ENCODE peak calls at places on chromosome 4, in nine cellular contexts. D is sciatic nerve; T is CD4-positive, alpha-beta memory T cell; W is NCI-H1436; G is left cardiac atrium; N is PC-3; P is T-helper 2 cell; U is AG08395; V is activated naive CD8-positive, alpha-beta T cell treated with anti-CD3 and anti-CD28 coated beads, Interleukin-2, amount 50 U/mL, for 16 hours. A is an unnamed sample.

GRCh38 chr4:100882661-100883060 is 364.8 kb upstream of the EMCN start:
- DNase-seq in V (no peak), W (no peak), G (no peak), P (no peak), U (no peak), T (no peak), D (no peak), N (no peak), A (no peak)

GRCh38 chr4:122764071-122764807 is 31.7 kb downstream of the BBS12 start:
- DNase-seq in G (no peak), U (peak), T (no peak), P (no peak), N (peak), V (no peak), W (no peak), D (no peak), A (no peak)

GRCh38 chr4:16875487-16875886 is 23.0 kb downstream of the LDB2 start:
- DNase-seq in U (peak), N (no peak), T (no peak), G (no peak), D (no peak), P (no peak), V (no peak), W (no peak), A (no peak)

GRCh38 chr4:104416725-104417363 is 77.8 kb downstream of the CXXC4 start:
- DNase-seq in W (no peak), G (no peak), P (no peak), N (no peak), D (no peak), V (no peak), T (no peak), U (no peak), A (no peak)

GRCh38 chr4:38424171-38424871 is 239.7 kb upstream of the KLF3 start:
- DNase-seq in V (no peak), W (no peak), T (no peak), D (no peak), N (no peak), G (peak), U (no peak), P (no peak), A (no peak)

GRCh38 chr4:89249313-89249712 is 58.3 kb downstream of the GPRIN3 start:
- DNase-seq in U (no peak), D (no peak), G (no peak), P (no peak), V (no peak), W (no peak), N (no peak), T (no peak), A (no peak)

GRCh38 chr4:94519925-94520789 is 68.4 kb downstream of the PDLIM5 start:
- DNase-seq in V (no peak), N (no peak), P (no peak), D (no peak), W (no peak), T (no peak), U (no peak), G (no peak), A (no peak)

GRCh38 chr4:54556081-54556480 is 101.7 kb upstream of the KIT start:
- DNase-seq in P (no peak), U (no peak), T (no peak), V (no peak), G (no peak), N (no peak), W (no peak), D (no peak), A (no peak)

GRCh38 chr4:156505341-156505955 is 466.2 kb downstream of the PDGFC start:
- DNase-seq in V (no peak), G (no peak), W (no peak), D (no peak), U (no peak), N (no peak), T (no peak), P (peak), A (no peak)

GRCh38 chr4:14646831-14647230 is 355.4 kb upstream of the CPEB2 start:
- DNase-seq in W (no peak), G (no peak), D (no peak), T (no peak), N (peak), P (no peak), V (no peak), U (no peak), A (no peak)

GRCh38 chr4:173269280-173269679 is 64.9 kb downstream of the HMGB2 start:
- DNase-seq in U (no peak), P (no peak), T (no peak), W (no peak), V (no peak), G (no peak), D (no peak), N (no peak), A (no peak)

GRCh38 chr4:151325320-151326246 is at the start of gene SH3D19:
- DNase-seq in U (peak), V (no peak), G (peak), T (no peak), P (no peak), W (no peak), N (peak), D (peak), A (no peak)

GRCh38 chr4:95510145-95510544 is 38.6 kb downstream of the UNC5C start:
- DNase-seq in D (no peak), W (no peak), U (no peak), N (peak), P (peak), T (no peak), G (no peak), V (no peak), A (no peak)

GRCh38 chr4:171117457-171117856 is 695.7 kb upstream of the GALNTL6 start:
- DNase-seq in P (no peak), D (no peak), V (no peak), G (no peak), T (no peak), W (no peak), U (no peak), N (peak), A (no peak)

GRCh38 chr4:78057135-78057599 is at the start of gene FRAS1:
- DNase-seq in U (peak), D (peak), P (peak), V (no peak), T (no peak), W (peak), N (peak), G (peak), A (no peak)

GRCh38 chr4:10640535-10641159 is 43.9 kb downstream of the CLNK start:
- DNase-seq in W (no peak), T (no peak), V (no peak), D (no peak), U (no peak), G (peak), N (no peak), P (no peak), A (no peak)

GRCh38 chr4:73721419-73721818 is 18.9 kb upstream of the CXCL8 start:
- DNase-seq in U (peak), G (no peak), D (no peak), P (no peak), W (no peak), V (no peak), T (no peak), N (peak), A (no peak)

GRCh38 chr4:11842620-11843263 is 414.0 kb upstream of the HS3ST1 start:
- DNase-seq in V (no peak), G (no peak), N (peak), W (peak), T (no peak), P (no peak), U (no peak), D (no peak), A (no peak)

GRCh38 chr4:112379306-112379705 is 82.1 kb downstream of the ALPK1 start:
- DNase-seq in D (no peak), W (no peak), N (no peak), U (no peak), V (no peak), T (no peak), P (no peak), G (no peak), A (no peak)

A was measured in stimulated activated CD4-positive, alpha-beta T cell treated with anti-CD3 and anti-CD28 coated beads, TNF-alpha, amount 100 ng/mL, for 48 hours.